ENCODE peak calls at places on chromosome 10, in four cellular contexts. S, Z, J and U are unnamed samples.
A peak's percentile ranks its signal among the peaks of the same experiment; 100 is the strongest.

GRCh38 chr10:96299383-96299782 is 4.9 kb upstream of the DNTT start:
- DNase-seq in S (no peak), Z (no peak), J (no peak), U (no peak)

GRCh38 chr10:46538723-46539426 is 17.6 kb downstream of the GPRIN2 start:
- DNase-seq in S (no peak), Z (no peak), J (no peak), U (no peak)

GRCh38 chr10:102114861-102115618 is 5.1 kb downstream of the LDB1 start:
- DNase-seq in S (peak; percentile 80), Z (peak; percentile 69), J (peak; percentile 97), U (peak; percentile 96)

GRCh38 chr10:64523065-64523759 is 1002.0 kb downstream of the REEP3 start:
- DNase-seq in S (no peak), Z (no peak), J (no peak), U (no peak)

GRCh38 chr10:123515661-123516060 is 150.5 kb upstream of the GPR26 start:
- DNase-seq in S (no peak), Z (no peak), J (no peak), U (no peak)

GRCh38 chr10:104317195-104318095 is 20.8 kb downstream of the ITPRIP start:
- DNase-seq in S (no peak), Z (no peak), J (peak; percentile 90), U (no peak)

GRCh38 chr10:33195608-33196376 is 138.7 kb downstream of the NRP1 start:
- DNase-seq in S (no peak), Z (no peak), J (no peak), U (no peak)

GRCh38 chr10:43202657-43203490 is 64.0 kb downstream of the RASGEF1A start:
- DNase-seq in S (no peak), Z (no peak), J (peak; percentile 89), U (peak; percentile 85)

GRCh38 chr10:62744136-62744535 is 60.4 kb upstream of the ADO start:
- DNase-seq in S (no peak), Z (no peak), J (no peak), U (no peak)

GRCh38 chr10:128071417-128071782 is 54.8 kb downstream of the MKI67 start:
- DNase-seq in S (no peak), Z (no peak), J (no peak), U (no peak)

GRCh38 chr10:108783897-108784296 is 1139.4 kb downstream of the XPNPEP1 start:
- DNase-seq in S (peak; percentile 67), Z (peak; percentile 2), J (peak; percentile 89), U (no peak)

GRCh38 chr10:118704711-118705110 is 50.1 kb downstream of the CACUL1 start:
- DNase-seq in S (no peak), Z (no peak), J (no peak), U (no peak)

GRCh38 chr10:97686301-97686961 is 610 bp downstream of the AVPI1 start:
- DNase-seq in S (no peak), Z (no peak), J (no peak), U (no peak)

GRCh38 chr10:18479502-18479901 is 171.9 kb downstream of the NSUN6 start:
- DNase-seq in S (no peak), Z (no peak), J (peak; percentile 9), U (no peak)

GRCh38 chr10:777913-778479 is 88.5 kb upstream of the DIP2C start:
- DNase-seq in S (no peak), Z (no peak), J (no peak), U (no peak)

GRCh38 chr10:110448682-110449418 is 48.9 kb upstream of the DUSP5 start:
- DNase-seq in S (no peak), Z (no peak), J (no peak), U (peak; percentile 31)

GRCh38 chr10:74529205-74529604 is 297.2 kb upstream of the KAT6B start:
- DNase-seq in S (no peak), Z (no peak), J (no peak), U (no peak)

GRCh38 chr10:89393898-89394297 is 1.5 kb downstream of the IFIT1 start:
- DNase-seq in S (no peak), Z (no peak), J (no peak), U (no peak)

GRCh38 chr10:110852897-110853296 is 18.8 kb upstream of the PDCD4 start:
- DNase-seq in S (no peak), Z (no peak), J (no peak), U (no peak)

GRCh38 chr10:83991986-83992753 is 147.1 kb upstream of the GHITM start:
- DNase-seq in S (peak; percentile 56), Z (peak; percentile 1), J (peak; percentile 81), U (no peak)

GRCh38 chr10:14838582-14839304 is 637 bp downstream of the HSPA14 start:
- DNase-seq in S (no peak), Z (no peak), J (peak; percentile 83), U (peak; percentile 86)

GRCh38 chr10:725786-726185 is 36.3 kb upstream of the DIP2C start:
- DNase-seq in S (no peak), Z (no peak), J (no peak), U (no peak)

GRCh38 chr10:6247041-6247712 is 44.4 kb downstream of the PFKFB3 start:
- DNase-seq in S (no peak), Z (no peak), J (no peak), U (no peak)

GRCh38 chr10:12530017-12530416 is 180.7 kb downstream of the CAMK1D start:
- DNase-seq in S (no peak), Z (no peak), J (no peak), U (no peak)

GRCh38 chr10:129867780-129868179 is 96.3 kb downstream of the EBF3 start:
- DNase-seq in S (no peak), Z (no peak), J (no peak), U (no peak)

GRCh38 chr10:70750156-70750703 is 34.9 kb downstream of the TBATA start:
- DNase-seq in S (no peak), Z (no peak), J (no peak), U (peak; percentile 51)

GRCh38 chr10:119210633-119211032 is 3.3 kb downstream of the GRK5 start:
- DNase-seq in S (no peak), Z (no peak), J (no peak), U (no peak)

GRCh38 chr10:95506056-95506737 is 55.0 kb downstream of the SORBS1 start:
- DNase-seq in S (no peak), Z (no peak), J (no peak), U (no peak)

GRCh38 chr10:105758209-105758998 is 1117.3 kb downstream of the SORCS3 start:
- DNase-seq in S (no peak), Z (no peak), J (no peak), U (no peak)